ENCODE peak calls at places on chromosome 10, in seven cellular contexts. D is hepatocyte; R is CD8-positive, alpha-beta memory T cell; E is DND-41; T is GM23248; N is Peyer's patch; G is esophagus squamous epithelium. H is an unnamed sample.
A peak's percentile ranks its signal among the peaks of the same experiment; 100 is the strongest.

GRCh38 chr10:109853922-109854321 is 69.4 kb downstream of the XPNPEP1 start:
- DNase-seq in G (no peak), R (no peak), T (no peak), D (no peak), N (no peak), E (no peak), H (no peak)

GRCh38 chr10:43671659-43672555 is 23.2 kb upstream of the ZNF32 start:
- DNase-seq in E (peak; percentile 50), G (no peak), N (no peak), D (peak; percentile 83), R (peak; percentile 50), T (peak; percentile 74), H (peak; percentile 64)

GRCh38 chr10:100810835-100811116 is 65.4 kb downstream of the PAX2 start:
- DNase-seq in G (no peak), N (no peak), R (no peak), E (no peak), T (no peak), D (no peak), H (no peak)

GRCh38 chr10:56662765-56663447 is 301.8 kb upstream of the ZWINT start:
- DNase-seq in E (no peak), R (no peak), D (no peak), T (no peak), N (no peak), G (no peak), H (no peak)

GRCh38 chr10:72889391-72889831 is 4.1 kb upstream of the OIT3 start:
- DNase-seq in G (no peak), N (no peak), D (no peak), E (no peak), R (no peak), T (peak; percentile 25), H (no peak)

GRCh38 chr10:4370376-4370775 is 455.6 kb upstream of the AKR1E2 start:
- DNase-seq in G (no peak), E (no peak), N (no peak), R (no peak), T (no peak), D (no peak), H (no peak)

GRCh38 chr10:97584060-97584797 is at the start of gene HOGA1:
- DNase-seq in N (no peak), G (no peak), R (no peak), T (peak; percentile 62), D (peak; percentile 68), E (no peak), H (peak; percentile 24)

GRCh38 chr10:20622522-20623270 is 274.4 kb downstream of the NEBL start:
- DNase-seq in G (no peak), T (peak; percentile 1), D (peak; percentile 23), R (no peak), E (no peak), N (no peak), H (no peak)

GRCh38 chr10:72274730-72275350 is 1.1 kb downstream of the DDIT4 start:
- DNase-seq in G (no peak), E (peak; percentile 76), N (peak; percentile 88), D (peak; percentile 77), R (peak; percentile 80), T (peak; percentile 82), H (peak; percentile 59)

GRCh38 chr10:130193493-130194193 is 57.5 kb downstream of the GLRX3 start:
- DNase-seq in N (no peak), G (no peak), E (no peak), T (peak; percentile 9), R (no peak), D (no peak), H (no peak)

GRCh38 chr10:74855027-74855426 is 28.6 kb downstream of the KAT6B start:
- DNase-seq in G (no peak), T (peak; percentile 2), E (no peak), D (no peak), N (no peak), R (no peak), H (peak; percentile 44)

GRCh38 chr10:71324743-71325142 is 5.7 kb downstream of the SLC29A3 start:
- DNase-seq in T (no peak), G (no peak), R (no peak), E (no peak), N (no peak), D (no peak), H (no peak)

GRCh38 chr10:45624724-45625123 is 47.8 kb downstream of the ZFAND4 start:
- DNase-seq in G (no peak), E (no peak), D (no peak), R (no peak), T (no peak), N (no peak), H (no peak)

GRCh38 chr10:101120884-101121660 is 10.0 kb upstream of the TLX1 start:
- DNase-seq in G (no peak), N (peak; percentile 85), T (peak; percentile 49), E (no peak), D (peak; percentile 44), R (peak; percentile 38), H (peak; percentile 95)

GRCh38 chr10:75395171-75395954 is 6.2 kb downstream of the ZNF503 start:
- DNase-seq in N (peak; percentile 78), T (peak; percentile 70), E (no peak), D (peak; percentile 89), G (no peak), R (no peak), H (peak; percentile 67)

GRCh38 chr10:49484501-49485230 is 54.3 kb downstream of the ERCC6 start:
- DNase-seq in E (no peak), N (no peak), T (peak; percentile 61), D (no peak), G (no peak), R (no peak), H (no peak)

GRCh38 chr10:43390791-43391190 is 18.2 kb downstream of the HNRNPF start:
- DNase-seq in G (no peak), N (no peak), E (peak; percentile 31), R (peak; percentile 34), D (peak; percentile 54), T (peak; percentile 78), H (no peak)

GRCh38 chr10:69327463-69328345 is 49.4 kb downstream of the HK1 start:
- DNase-seq in D (peak; percentile 55), G (no peak), N (peak; percentile 54), T (no peak), R (peak; percentile 38), E (no peak), H (peak; percentile 50)

GRCh38 chr10:97179731-97180366 is 5.9 kb downstream of the SLIT1 start:
- DNase-seq in N (no peak), D (peak; percentile 41), T (peak; percentile 42), E (no peak), R (no peak), G (no peak), H (no peak)

GRCh38 chr10:94439275-94439861 is 37.0 kb downstream of the TBC1D12 start:
- DNase-seq in G (no peak), N (no peak), E (no peak), T (peak; percentile 40), R (no peak), D (no peak), H (no peak)

GRCh38 chr10:27857616-27858015 is 112.0 kb upstream of the MKX start:
- DNase-seq in E (no peak), D (no peak), T (no peak), G (no peak), R (no peak), N (no peak), H (no peak)
- H3K27ac ChIP-seq in E (no peak overlapping the region), D (no peak overlapping the region), T (no peak overlapping the region), G (no peak overlapping the region), R (no peak overlapping the region), N (no peak overlapping the region), H (no peak overlapping the region)

DNA sequence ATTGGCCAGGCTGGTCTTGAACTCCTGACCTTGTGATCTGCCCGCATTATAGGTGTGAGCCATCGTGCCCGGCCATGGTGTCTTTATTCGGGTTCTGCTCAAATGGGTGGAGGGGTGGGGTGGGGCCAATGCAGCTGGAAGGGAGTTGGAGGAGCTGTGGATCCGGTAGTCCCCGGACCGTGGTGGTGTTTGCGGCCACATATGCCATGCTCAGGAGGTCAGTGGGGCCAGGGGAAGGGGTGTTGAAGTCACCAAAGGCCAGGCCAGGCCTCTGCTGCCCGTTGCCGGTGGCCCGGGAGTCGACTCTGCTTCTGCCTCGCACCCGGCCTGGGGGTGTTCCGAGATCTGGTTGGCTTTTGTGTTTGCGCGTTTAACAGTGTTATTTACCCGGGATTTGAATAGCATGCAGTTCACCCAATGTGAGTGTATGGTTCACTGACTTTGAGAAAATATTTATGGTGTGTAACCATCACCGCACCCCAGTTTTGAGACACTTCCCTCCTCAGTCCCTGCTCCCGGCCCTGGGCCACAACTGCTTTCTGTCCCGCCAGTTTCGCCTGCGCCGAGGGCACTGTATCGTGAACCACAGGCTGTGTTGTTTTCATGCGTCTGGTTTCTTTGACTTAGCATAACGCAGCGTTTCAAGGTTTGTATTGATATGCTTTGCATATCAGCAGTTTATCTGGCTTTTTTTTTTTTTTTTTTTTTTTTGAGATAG is 10.7 kb downstream of the INPP5A start:
- DNase-seq in T (no peak), R (no peak), E (no peak), N (peak; percentile 36), D (no peak), G (no peak), H (no peak)
- H3K4me3 ChIP-seq in T (no peak overlapping the region), R (no peak overlapping the region), E (no peak overlapping the region), N (no peak overlapping the region), D (no peak overlapping the region), G (no peak overlapping the region), H (no peak overlapping the region)

GRCh38 chr10:121539757-121540156 is 58.5 kb downstream of the FGFR2 start:
- DNase-seq in T (no peak), E (no peak), D (no peak), R (no peak), N (no peak), G (no peak), H (no peak)

GRCh38 chr10:121535381-121535780 is 62.9 kb downstream of the FGFR2 start:
- DNase-seq in G (no peak), R (no peak), E (no peak), N (no peak), D (no peak), T (no peak), H (no peak)

GRCh38 chr10:121532465-121532864 is 65.8 kb downstream of the FGFR2 start:
- DNase-seq in N (no peak), G (no peak), T (no peak), E (no peak), R (no peak), D (no peak), H (no peak)

GRCh38 chr10:121540773-121541395 is 57.4 kb downstream of the FGFR2 start:
- DNase-seq in T (no peak), E (no peak), N (no peak), G (no peak), D (no peak), R (no peak), H (no peak)

DNA sequence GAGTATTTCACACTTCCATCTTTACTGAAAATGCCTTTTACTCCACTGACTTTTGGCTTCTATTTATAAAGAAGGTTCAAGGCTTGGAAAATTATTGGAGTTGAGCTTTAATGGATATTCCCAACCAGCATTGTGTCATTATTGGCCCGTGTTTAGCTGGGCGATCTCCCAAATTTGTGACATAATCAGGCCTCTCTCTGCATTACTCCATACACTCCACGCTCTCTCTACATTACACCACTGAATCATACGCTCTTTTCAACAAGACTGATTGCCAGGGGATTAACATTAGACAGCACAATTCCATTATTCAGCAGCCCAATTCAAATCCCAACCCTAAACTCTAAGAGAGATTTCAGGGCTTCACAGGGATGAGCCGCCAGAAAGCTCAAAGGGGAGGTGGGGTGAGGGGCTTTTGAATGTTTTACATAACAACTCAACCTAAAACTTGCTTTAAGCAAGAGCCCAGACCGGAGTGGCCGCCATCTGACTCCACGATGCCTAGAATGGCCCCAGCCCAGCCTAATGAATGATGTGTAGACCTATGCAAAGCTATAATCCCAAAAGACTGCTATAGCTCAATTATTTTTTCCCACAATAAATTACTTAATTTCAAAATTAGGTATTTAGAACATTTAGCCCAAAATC is 61.8 kb downstream of the FGFR2 start:
- DNase-seq in N (no peak), D (no peak), E (no peak), G (no peak), R (no peak), T (peak; percentile 2), H (no peak)
- H3K9me3 ChIP-seq in N (no peaks in the 10 kb centered on the region), D (no peaks in the 10 kb centered on the region), E (no peaks in the 10 kb centered on the region), G (no peaks in the 10 kb centered on the region), R (no peaks in the 10 kb centered on the region), T (no peaks in the 10 kb centered on the region), H (no peaks in the 10 kb centered on the region)

GRCh38 chr10:32350811-32351342 is 3.9 kb upstream of the EPC1 start:
- DNase-seq in T (no peak), R (no peak), E (no peak), N (no peak), D (no peak), G (no peak), H (no peak)
- H3K27ac ChIP-seq in T (no peak overlapping the region), R (no peak overlapping the region), E (no peak overlapping the region), N (no peak overlapping the region), D (peak overlapping the region; percentile 16), G (no peak overlapping the region), H (no peak overlapping the region)

H was measured in small intestine.